ENCODE peak calls at places on chromosomes 5 and 9, in nine cellular contexts. C is A549; Y is left lung; O is mammary epithelial cell; R is iPS DF 6.9; E is pancreas; I is CD8-positive, alpha-beta memory T cell; S is psoas muscle; Q is colonic mucosa. H is an unnamed sample.

GRCh38 chr9:16417749-16418148 is 452.7 kb downstream of the BNC2 start:
- DNase-seq in C (no peak), Y (no peak), Q (no peak), I (no peak), R (no peak), E (no peak), S (no peak), O (no peak), H (no peak)

GRCh38 chr5:116360008-116360853 is 214.4 kb downstream of the SEMA6A start:
- DNase-seq in I (no peak), Q (no peak), O (no peak), C (no peak), Y (no peak), R (no peak), E (no peak), S (peak; percentile 51), H (peak; percentile 49)

GRCh38 chr5:1113805-1114586 is 2.1 kb upstream of the SLC12A7 start:
- DNase-seq in O (no peak), C (no peak), Y (no peak), I (no peak), Q (no peak), E (no peak), S (no peak), R (no peak), H (no peak)

GRCh38 chr5:76104027-76104426 is 20.8 kb downstream of the SV2C start:
- DNase-seq in R (no peak), C (no peak), I (no peak), Q (peak; percentile 56), S (no peak), O (peak; percentile 25), Y (no peak), E (peak; percentile 22), H (no peak)

GRCh38 chr5:128927644-128928043 is 37.6 kb upstream of the SLC27A6 start:
- DNase-seq in S (no peak), I (no peak), E (no peak), C (no peak), Y (no peak), O (no peak), R (no peak), Q (no peak), H (no peak)

GRCh38 chr5:141560725-141561483 is 57.9 kb downstream of the DIAPH1 start:
- DNase-seq in Q (peak; percentile 84), C (no peak), E (peak; percentile 92), O (peak; percentile 96), R (peak; percentile 85), S (peak; percentile 76), I (no peak), Y (no peak), H (peak; percentile 87)

GRCh38 chr5:143886621-143887301 is 74.8 kb downstream of the HMHB1 start:
- DNase-seq in S (no peak), R (no peak), Q (no peak), O (no peak), I (no peak), E (no peak), C (no peak), Y (no peak), H (no peak)

GRCh38 chr9:114662081-114662989 is 4.7 kb upstream of the TEX53 start:
- DNase-seq in R (peak; percentile 55), E (peak; percentile 53), O (peak; percentile 29), C (peak; percentile 92), Y (no peak), I (peak; percentile 29), Q (peak; percentile 63), S (no peak), H (no peak)

GRCh38 chr5:155070781-155071180 is 57.2 kb downstream of the KIF4B start:
- DNase-seq in Y (no peak), O (no peak), C (no peak), R (no peak), Q (no peak), E (no peak), S (no peak), I (no peak), H (no peak)

GRCh38 chr5:59813761-59814562 is 79.6 kb downstream of the PDE4D start:
- DNase-seq in S (no peak), E (no peak), R (peak; percentile 39), C (peak; percentile 51), O (peak; percentile 56), Q (peak; percentile 40), Y (no peak), I (no peak), H (no peak)

GRCh38 chr5:104815212-104815611 is 1252.6 kb upstream of the NUDT12 start:
- DNase-seq in Y (no peak), C (no peak), S (no peak), I (no peak), E (no peak), O (no peak), Q (no peak), R (no peak), H (no peak)

GRCh38 chr5:14663734-14664269 is 716 bp upstream of the OTULIN start:
- DNase-seq in S (no peak), Q (peak; percentile 45), E (peak; percentile 23), R (no peak), I (no peak), Y (peak; percentile 72), C (no peak), O (no peak), H (no peak)

DNA sequence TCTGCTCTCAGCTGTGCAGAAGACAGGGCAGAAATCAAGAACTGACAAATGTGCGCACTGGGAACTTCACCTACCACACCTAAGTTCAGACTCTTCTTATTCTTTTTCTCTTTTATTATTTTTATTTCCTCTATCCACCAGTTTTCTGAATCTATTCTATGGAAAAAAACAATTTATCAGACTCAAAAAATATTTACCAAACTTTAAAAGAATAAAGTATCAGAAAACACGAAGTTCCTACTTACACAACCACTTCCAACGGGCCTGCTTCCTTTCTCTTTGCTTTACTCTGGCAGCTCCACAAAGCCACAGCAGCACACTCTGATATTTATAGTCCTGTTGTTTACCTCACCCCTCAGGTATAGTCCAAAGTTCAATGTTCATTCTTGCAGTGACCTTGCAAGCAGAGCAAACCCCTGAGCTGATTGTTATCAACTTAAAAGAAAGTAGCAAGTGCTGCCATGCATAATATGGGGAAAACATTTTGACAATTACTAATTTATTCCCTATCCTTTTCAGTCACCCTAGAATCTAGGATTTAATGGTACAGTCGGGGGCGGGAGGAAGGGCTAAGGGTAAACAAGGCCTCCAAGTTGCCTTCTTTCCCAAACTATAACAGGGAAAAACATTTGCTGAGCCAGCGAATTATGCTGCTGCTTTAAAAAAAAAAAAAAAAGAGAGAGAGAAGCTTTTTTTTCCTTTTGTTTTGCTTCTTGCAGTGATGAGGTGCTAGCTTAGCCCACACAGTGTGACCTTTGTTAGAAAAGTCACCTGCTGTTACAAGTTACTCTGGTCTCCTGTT is at the start of gene SELENOP:
- DNase-seq in C (no peak), E (peak; percentile 68), Q (peak; percentile 79), S (peak; percentile 30), I (no peak), Y (no peak), O (peak; percentile 54), R (peak; percentile 7), H (no peak)
- H3K4me3 ChIP-seq in C (no peak within 1 kb of the TSS), E (peak within 1 kb of the TSS; percentile 50), Q (peak within 1 kb of the TSS; percentile 36), S (peak within 1 kb of the TSS; percentile 82), I (no peak within 1 kb of the TSS), Y (peak within 1 kb of the TSS; percentile 46), O (peak within 1 kb of the TSS; percentile 3), R (no peak within 1 kb of the TSS), H (peak within 1 kb of the TSS; percentile 34)

GRCh38 chr5:61047346-61047745 is 102.3 kb downstream of the NDUFAF2 start:
- DNase-seq in O (no peak), C (no peak), Q (no peak), E (no peak), S (no peak), R (no peak), I (no peak), Y (no peak), H (no peak)

GRCh38 chr5:61044545-61044944 is 99.5 kb downstream of the NDUFAF2 start:
- DNase-seq in I (no peak), Y (no peak), C (no peak), S (no peak), Q (no peak), E (no peak), O (no peak), R (no peak), H (no peak)

GRCh38 chr5:61052870-61053269 is 107.9 kb downstream of the NDUFAF2 start:
- DNase-seq in R (no peak), C (peak; percentile 3), O (peak; percentile 93), I (no peak), S (no peak), Y (no peak), Q (no peak), E (no peak), H (no peak)

GRCh38 chr5:61051267-61051666 is 106.3 kb downstream of the NDUFAF2 start:
- DNase-seq in C (no peak), S (no peak), I (no peak), Q (no peak), E (no peak), Y (no peak), R (no peak), O (peak; percentile 43), H (no peak)

GRCh38 chr5:61048534-61048933 is 103.5 kb downstream of the NDUFAF2 start:
- DNase-seq in I (no peak), E (no peak), S (no peak), C (no peak), Q (no peak), O (peak; percentile 89), R (no peak), Y (no peak), H (no peak)
- H3K27ac ChIP-seq in I (no peak overlapping the region), E (no peak overlapping the region), S (no peak overlapping the region), C (no peak overlapping the region), Q (no peak overlapping the region), O (peak overlapping the region; percentile 26), R (no peak overlapping the region), Y (no peak overlapping the region), H (no peak overlapping the region)

GRCh38 chr9:98609646-98610045 is 99.1 kb downstream of the GABBR2 start:
- DNase-seq in S (no peak), O (no peak), R (no peak), C (no peak), Y (no peak), E (no peak), Q (no peak), I (no peak), H (no peak)

GRCh38 chr9:98610196-98610595 is 98.5 kb downstream of the GABBR2 start:
- DNase-seq in C (no peak), E (no peak), I (no peak), R (no peak), O (no peak), S (no peak), Q (no peak), Y (no peak), H (no peak)

GRCh38 chr9:98607152-98607551 is 101.6 kb downstream of the GABBR2 start:
- DNase-seq in S (no peak), E (no peak), O (no peak), Y (no peak), R (no peak), Q (no peak), C (no peak), I (no peak), H (no peak)

GRCh38 chr9:98606730-98607129 is 102.0 kb downstream of the GABBR2 start:
- DNase-seq in S (no peak), R (no peak), I (no peak), Q (no peak), Y (no peak), E (no peak), O (no peak), C (no peak), H (no peak)

GRCh38 chr9:98607787-98608186 is 100.9 kb downstream of the GABBR2 start:
- DNase-seq in S (no peak), C (no peak), O (no peak), Y (no peak), Q (no peak), R (no peak), I (no peak), E (no peak), H (no peak)
- H3K4me1 ChIP-seq in S (no peaks in the 10 kb centered on the region), C (no peaks in the 10 kb centered on the region), O (no peaks in the 10 kb centered on the region), Y (no peaks in the 10 kb centered on the region), Q (no peaks in the 10 kb centered on the region), R (no peaks in the 10 kb centered on the region), I (no peaks in the 10 kb centered on the region), E (no peaks in the 10 kb centered on the region), H (no peaks in the 10 kb centered on the region)

GRCh38 chr5:168268949-168269943 is 22.2 kb upstream of the WWC1 start:
- DNase-seq in Y (peak; percentile 93), O (peak; percentile 88), S (peak; percentile 75), E (peak; percentile 92), I (peak; percentile 33), R (peak; percentile 84), C (peak; percentile 90), Q (peak; percentile 91), H (peak; percentile 93)
- H3K4me3 ChIP-seq in Y (peak overlapping the region; percentile 29), O (peak overlapping the region; percentile 54), S (peak overlapping the region; percentile 40), E (peak overlapping the region; percentile 26), I (no peak overlapping the region), R (peak overlapping the region; percentile 11), C (peak overlapping the region; percentile 42), Q (peak overlapping the region; percentile 21), H (no peak overlapping the region)

H was measured in aorta.